ENCODE peak calls at places on chromosomes 7 and 10, in four cellular contexts. U, D, R and Q are unnamed samples.

GRCh38 chr10:133282846-133283390 is 6.2 kb upstream of the ADAM8 start:
- DNase-seq in U (no peak), D (no peak), R (no peak), Q (no peak)

GRCh38 chr10:89355373-89355772 is 22.5 kb upstream of the IFIT1B start:
- DNase-seq in U (no peak), D (no peak), R (peak), Q (no peak)

GRCh38 chr10:60403168-60403873 is 13.6 kb upstream of the ANK3 start:
- DNase-seq in U (no peak), D (no peak), R (no peak), Q (no peak)

GRCh38 chr10:127368937-127369336 is 172.5 kb upstream of the INSYN2A start:
- DNase-seq in U (no peak), D (no peak), R (no peak), Q (no peak)

GRCh38 chr10:91208645-91209044 is 11.8 kb upstream of the PCGF5 start:
- DNase-seq in U (no peak), D (no peak), R (no peak), Q (no peak)

GRCh38 chr10:91088300-91089140 is 131.9 kb upstream of the PCGF5 start:
- DNase-seq in U (no peak), D (peak), R (peak), Q (no peak)

GRCh38 chr7:135599471-135599870 is 41.8 kb downstream of the NUP205 start:
- DNase-seq in U (no peak), D (no peak), R (no peak), Q (no peak)

GRCh38 chr10:70052462-70053211 is at the start of gene MACROH2A2:
- DNase-seq in U (peak), D (peak), R (peak), Q (peak)

GRCh38 chr7:95921543-95921942 is 149.2 kb downstream of the DYNC1I1 start:
- DNase-seq in U (no peak), D (no peak), R (no peak), Q (no peak)

GRCh38 chr10:109889867-109890266 is 33.4 kb downstream of the XPNPEP1 start:
- DNase-seq in U (no peak), D (no peak), R (no peak), Q (no peak)

GRCh38 chr7:140209866-140210609 is 33.3 kb upstream of the KDM7A start:
- DNase-seq in U (no peak), D (no peak), R (no peak), Q (no peak)

GRCh38 chr10:5900247-5900646 is 10.2 kb downstream of the FBH1 start:
- DNase-seq in U (no peak), D (no peak), R (no peak), Q (no peak)

GRCh38 chr10:53719658-53720057 is 947.1 kb upstream of the MBL2 start:
- DNase-seq in U (no peak), D (no peak), R (no peak), Q (no peak)

GRCh38 chr7:2873686-2874551 is 29.8 kb upstream of the GNA12 start:
- DNase-seq in U (peak), D (peak), R (peak), Q (peak)

GRCh38 chr10:107051769-107052168 is 112.7 kb downstream of the SORCS1 start:
- DNase-seq in U (no peak), D (no peak), R (no peak), Q (no peak)

GRCh38 chr7:31114593-31115343 is 62.7 kb downstream of the ADCYAP1R1 start:
- DNase-seq in U (no peak), D (no peak), R (no peak), Q (no peak)

GRCh38 chr7:94787285-94787684 is 120.1 kb upstream of the PPP1R9A start:
- DNase-seq in U (no peak), D (no peak), R (no peak), Q (no peak)

GRCh38 chr10:96708456-96708855 is 11.9 kb downstream of the PIK3AP1 start:
- DNase-seq in U (no peak), D (no peak), R (no peak), Q (no peak)

GRCh38 chr7:32891046-32891799 is at the start of gene KBTBD2:
- DNase-seq in U (no peak), D (peak), R (peak), Q (peak)

GRCh38 chr10:100327007-100327700 is 2.9 kb downstream of the PKD2L1 start:
- DNase-seq in U (no peak), D (no peak), R (no peak), Q (no peak)

GRCh38 chr10:44913312-44914079 is 2.4 kb downstream of the TMEM72 start:
- DNase-seq in U (no peak), D (no peak), R (peak), Q (no peak)

GRCh38 chr10:125159932-125160855 is at the start of gene CTBP2:
- DNase-seq in U (no peak), D (peak), R (peak), Q (peak)

GRCh38 chr10:32680803-32681557 is 235.0 kb downstream of the CCDC7 start:
- DNase-seq in U (no peak), D (peak), R (no peak), Q (no peak)

GRCh38 chr10:15719062-15719898 is 442 bp downstream of the ITGA8 start:
- DNase-seq in U (no peak), D (no peak), R (no peak), Q (peak)

GRCh38 chr7:23898619-23899018 is 188.6 kb downstream of the STK31 start:
- DNase-seq in U (no peak), D (no peak), R (no peak), Q (no peak)

GRCh38 chr10:70233939-70234300 is 691 bp upstream of the PPA1 start:
- DNase-seq in U (no peak), D (no peak), R (no peak), Q (peak)

GRCh38 chr10:101903827-101904520 is 60.4 kb upstream of the KCNIP2 start:
- DNase-seq in U (no peak), D (no peak), R (no peak), Q (no peak)

GRCh38 chr7:52648903-52649302 is 386.5 kb upstream of the POM121L12 start:
- DNase-seq in U (no peak), D (no peak), R (no peak), Q (no peak)

GRCh38 chr10:67622506-67622905 is 73.5 kb downstream of the CTNNA3 start:
- DNase-seq in U (no peak), D (no peak), R (no peak), Q (no peak)

GRCh38 chr10:42939685-42940366 is 137.0 kb upstream of the RET start:
- DNase-seq in U (no peak), D (no peak), R (no peak), Q (no peak)

GRCh38 chr7:107754642-107755041 is 10.7 kb downstream of the CBLL1 start:
- DNase-seq in U (no peak), D (no peak), R (no peak), Q (no peak)

GRCh38 chr10:77043364-77043763 is 594.2 kb downstream of the KCNMA1 start:
- DNase-seq in U (no peak), D (no peak), R (no peak), Q (no peak)

GRCh38 chr10:43573250-43574034 is 974 bp downstream of the ZNF239 start:
- DNase-seq in U (no peak), D (no peak), R (peak), Q (peak)

GRCh38 chr10:35387768-35388167 is 51.5 kb downstream of the CCNY start:
- DNase-seq in U (no peak), D (no peak), R (peak), Q (no peak)

GRCh38 chr10:18134509-18134908 is 5.7 kb upstream of the CACNB2 start:
- DNase-seq in U (no peak), D (no peak), R (no peak), Q (no peak)

GRCh38 chr10:13439771-13440708 is 88.8 kb downstream of the BEND7 start:
- DNase-seq in U (no peak), D (no peak), R (peak), Q (peak)

GRCh38 chr7:122672536-122672935 is 26.4 kb downstream of the RNF133 start:
- DNase-seq in U (no peak), D (no peak), R (no peak), Q (no peak)

GRCh38 chr10:109929501-109930219 is 6.3 kb upstream of the XPNPEP1 start:
- DNase-seq in U (no peak), D (no peak), R (no peak), Q (no peak)

GRCh38 chr7:2116086-2116810 is 116.5 kb downstream of the MAD1L1 start:
- DNase-seq in U (no peak), D (peak), R (no peak), Q (no peak)

GRCh38 chr7:18663321-18663720 is 167.8 kb downstream of the HDAC9 start:
- DNase-seq in U (no peak), D (no peak), R (no peak), Q (no peak)

DNA sequence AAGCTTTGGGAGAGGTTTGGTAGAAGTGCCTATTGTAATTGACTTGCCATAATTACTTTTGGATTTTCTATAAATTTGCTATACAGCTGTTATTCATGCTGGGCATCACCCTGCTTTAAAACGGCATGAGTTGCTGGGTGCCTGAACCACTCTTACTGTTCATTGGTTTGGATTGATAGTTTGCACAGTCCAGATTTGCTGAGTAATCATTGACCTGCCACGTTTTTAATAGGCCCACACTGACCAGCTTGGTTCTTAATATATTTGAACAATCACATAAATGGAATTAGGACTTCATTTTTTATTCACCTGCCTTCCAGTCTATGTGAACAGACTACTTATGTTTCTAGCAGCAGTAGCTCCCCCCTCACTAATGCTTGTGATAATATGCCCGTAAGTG is 630.8 kb downstream of the SDK1 start:
- DNase-seq in U (no peak), D (no peak), R (no peak), Q (no peak)
- TF ChIP-seq YY1 in U (no peak), D (no peak), R (no peak), Q (no peak)

GRCh38 chr7:20777377-20778062 is 9.2 kb downstream of the SP8 start:
- DNase-seq in U (no peak), D (no peak), R (no peak), Q (no peak)
- TF ChIP-seq YY1 in U (no peak), D (no peak), R (no peak), Q (no peak)

GRCh38 chr10:46551701-46552525 is 4.5 kb downstream of the GPRIN2 start:
- DNase-seq in U (no peak), D (no peak), R (no peak), Q (no peak)

GRCh38 chr10:46549171-46550075 is 7.0 kb downstream of the GPRIN2 start:
- DNase-seq in U (no peak), D (no peak), R (no peak), Q (peak)

GRCh38 chr10:46550795-46551700 is 5.4 kb downstream of the GPRIN2 start:
- DNase-seq in U (no peak), D (no peak), R (peak), Q (no peak)

GRCh38 chr10:46548781-46549090 is 7.7 kb downstream of the GPRIN2 start:
- DNase-seq in U (no peak), D (no peak), R (no peak), Q (no peak)

DNA sequence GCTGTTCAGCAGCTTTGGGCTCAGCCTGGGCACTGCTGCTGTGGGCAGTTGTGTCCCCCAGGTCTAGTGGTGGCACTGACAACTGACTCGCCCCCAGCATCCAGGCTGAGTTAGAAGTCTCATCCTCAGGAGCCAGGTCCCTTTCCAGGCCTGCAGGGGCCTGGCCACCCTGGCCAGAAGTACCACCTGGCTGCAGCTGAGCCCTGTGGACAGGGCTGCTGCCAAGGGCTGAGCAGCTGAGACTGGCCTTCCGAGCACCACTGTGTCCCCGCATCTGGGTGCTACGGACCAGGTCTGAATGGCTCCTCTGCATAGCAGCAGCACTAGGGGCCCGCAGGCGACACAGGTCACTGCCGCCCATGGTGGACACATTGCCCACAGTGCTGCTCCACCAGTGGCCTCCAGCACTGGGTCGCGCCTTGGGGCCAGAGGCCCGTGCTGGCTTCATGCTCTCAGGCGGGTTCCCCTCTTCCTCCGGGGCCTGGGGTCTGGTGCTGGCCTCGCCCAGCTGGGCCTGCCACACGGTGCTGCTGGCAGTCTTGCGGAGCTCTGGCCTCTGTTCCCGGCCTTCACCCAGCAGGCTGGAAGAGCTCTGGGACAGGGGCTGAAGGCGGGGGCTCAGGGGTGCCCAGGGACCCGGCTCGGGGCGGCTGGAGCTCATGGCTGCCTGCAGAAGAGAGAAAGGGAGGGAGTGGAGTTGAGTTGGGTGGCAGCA is 6.2 kb downstream of the GPRIN2 start:
- DNase-seq in U (no peak), D (no peak), R (no peak), Q (peak)
- TF ChIP-seq YY1 in U (no peak), D (no peak), R (no peak), Q (no peak)

DNA sequence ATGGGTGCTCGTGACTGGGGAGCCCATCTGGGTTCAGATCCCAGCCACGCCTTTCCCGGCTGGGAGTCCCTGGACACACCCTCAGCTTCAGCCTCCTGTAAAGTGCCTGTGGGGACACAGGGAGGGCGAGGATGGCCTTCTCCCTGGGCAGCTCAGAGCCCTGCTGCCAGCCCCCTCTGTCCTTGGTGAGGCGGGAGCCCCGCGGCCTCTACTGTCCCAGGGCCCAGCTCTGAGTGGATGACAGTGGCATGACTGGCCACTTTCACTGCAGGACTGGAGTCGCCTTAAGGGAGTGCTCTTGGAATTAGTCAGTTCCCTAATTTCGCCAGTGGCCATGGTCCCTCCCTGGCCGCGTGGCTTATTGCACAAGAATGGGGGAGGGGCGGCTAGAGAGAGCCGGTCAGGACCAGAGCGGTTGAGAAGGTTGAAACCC is 4.6 kb downstream of the BRI3 start:
- DNase-seq in U (no peak), D (peak), R (peak), Q (peak)
- TF ChIP-seq YY1 in U (no peak), D (peak), R (no peak), Q (no peak)

GRCh38 chr7:88218836-88219605 is 817 bp downstream of the SRI start:
- DNase-seq in U (no peak), D (no peak), R (peak), Q (peak)
- TF ChIP-seq YY1 in U (no peak), D (no peak), R (no peak), Q (no peak)

GRCh38 chr7:121140790-121141189 is 152.3 kb downstream of the CPED1 start:
- DNase-seq in U (no peak), D (no peak), R (no peak), Q (no peak)

GRCh38 chr7:121137580-121137979 is 149.1 kb downstream of the CPED1 start:
- DNase-seq in U (no peak), D (no peak), R (no peak), Q (no peak)

GRCh38 chr7:121139427-121139826 is 150.9 kb downstream of the CPED1 start:
- DNase-seq in U (no peak), D (no peak), R (no peak), Q (no peak)

GRCh38 chr7:121133444-121133843 is 144.9 kb downstream of the CPED1 start:
- DNase-seq in U (no peak), D (no peak), R (no peak), Q (no peak)

GRCh38 chr7:121138262-121138933 is 149.9 kb downstream of the CPED1 start:
- DNase-seq in U (no peak), D (no peak), R (peak), Q (no peak)
- TF ChIP-seq YY1 in U (no peak), D (no peak), R (no peak), Q (no peak)

DNA sequence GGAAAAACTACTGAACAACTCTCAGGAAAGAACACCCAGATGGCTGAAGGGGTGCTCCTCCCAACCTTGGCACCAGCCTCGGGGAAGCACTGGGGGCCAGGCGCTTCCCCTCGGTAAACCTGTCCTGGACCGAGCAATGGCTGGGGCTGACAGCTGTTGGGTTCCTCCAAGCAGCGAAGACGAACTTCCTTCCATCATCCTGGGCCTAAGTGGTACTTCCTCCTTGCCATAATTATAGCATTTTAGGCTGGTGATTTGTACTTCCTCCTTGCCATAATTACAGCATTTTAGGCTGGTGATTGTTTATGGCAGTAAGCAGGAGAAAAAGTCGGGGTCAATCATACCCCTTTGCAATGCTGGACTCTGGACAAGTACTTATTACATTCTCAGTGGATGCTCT is 69.3 kb downstream of the MYOF start:
- DNase-seq in U (no peak), D (no peak), R (no peak), Q (no peak)
- TF ChIP-seq YY1 in U (no peak), D (no peak), R (no peak), Q (no peak)